ENCODE peak calls at places on chromosomes 16 and 17, in five cellular contexts. B is coronary artery, C is uterus, N is cardiac fibroblast, G is tibial nerve. D is an unnamed sample.

GRCh38 chr16:85210423-85211169 is 98.3 kb upstream of the CIBAR2 start:
- DNase-seq in B (no peak), C (no peak), N (peak), G (no peak), D (no peak)

GRCh38 chr17:8818654-8819330 is 19.6 kb upstream of the MFSD6L start:
- DNase-seq in B (no peak), C (no peak), N (no peak), G (no peak), D (no peak)

GRCh38 chr16:9489823-9490467 is 398.5 kb downstream of the HAPSTR1 start:
- DNase-seq in B (no peak), C (peak), N (no peak), G (no peak), D (no peak)

GRCh38 chr17:42310281-42311156 is 22.2 kb downstream of the STAT5A start:
- DNase-seq in B (no peak), C (peak), N (no peak), G (no peak), D (no peak)

GRCh38 chr16:11674818-11675560 is 6.7 kb downstream of the SNN start:
- DNase-seq in B (no peak), C (peak), N (peak), G (no peak), D (no peak)

GRCh38 chr16:7037491-7037890 is 295.2 kb upstream of the RBFOX1 start:
- DNase-seq in B (no peak), C (no peak), N (no peak), G (no peak), D (no peak)

GRCh38 chr17:4944554-4945175 is 3.7 kb downstream of the PFN1 start:
- DNase-seq in B (no peak), C (no peak), N (no peak), G (no peak), D (no peak)

GRCh38 chr17:5254903-5255521 is 20.4 kb upstream of the SCIMP start:
- DNase-seq in B (no peak), C (no peak), N (no peak), G (no peak), D (no peak)

GRCh38 chr16:52634101-52634500 is 87.2 kb upstream of the TOX3 start:
- DNase-seq in B (no peak), C (no peak), N (no peak), G (no peak), D (no peak)

GRCh38 chr17:27323538-27324212 is 29.8 kb downstream of the WSB1 start:
- DNase-seq in B (peak), C (peak), N (peak), G (peak), D (no peak)

GRCh38 chr16:84826558-84826941 is 6.8 kb downstream of the CRISPLD2 start:
- DNase-seq in B (no peak), C (peak), N (peak), G (no peak), D (no peak)

GRCh38 chr17:77096570-77097214 is 44.1 kb upstream of the SEC14L1 start:
- DNase-seq in B (no peak), C (peak), N (peak), G (no peak), D (no peak)

GRCh38 chr16:84596801-84597517 is 20.9 kb downstream of the COTL1 start:
- DNase-seq in B (no peak), C (no peak), N (no peak), G (no peak), D (no peak)

GRCh38 chr17:74043976-74044375 is 159.5 kb upstream of the RPL38 start:
- DNase-seq in B (no peak), C (no peak), N (no peak), G (no peak), D (no peak)

GRCh38 chr17:40317345-40317873 is 8.4 kb downstream of the RARA start:
- DNase-seq in B (peak), C (peak), N (peak), G (no peak), D (no peak)

GRCh38 chr16:24005577-24005976 is 169.8 kb downstream of the PRKCB start:
- DNase-seq in B (no peak), C (no peak), N (no peak), G (no peak), D (peak)

GRCh38 chr17:40450175-40450574 is 6.9 kb downstream of the IGFBP4 start:
- DNase-seq in B (no peak), C (peak), N (peak), G (no peak), D (no peak)

GRCh38 chr16:63720848-63721247 is 1401.0 kb downstream of the CDH11 start:
- DNase-seq in B (no peak), C (no peak), N (peak), G (no peak), D (no peak)

GRCh38 chr17:46802831-46803230 is 15.7 kb downstream of the WNT3 start:
- DNase-seq in B (no peak), C (no peak), N (no peak), G (no peak), D (no peak)

GRCh38 chr17:48541574-48542113 is 3.3 kb downstream of the HOXB2 start:
- DNase-seq in B (peak), C (peak), N (peak), G (no peak), D (no peak)

GRCh38 chr17:59492091-59492451 is 73.3 kb upstream of the DHX40 start:
- DNase-seq in B (no peak), C (no peak), N (no peak), G (no peak), D (no peak)

GRCh38 chr16:22188267-22188594 is 17.8 kb upstream of the EEF2K start:
- DNase-seq in B (no peak), C (no peak), N (no peak), G (no peak), D (no peak)

GRCh38 chr17:48261297-48261880 is 153.8 kb downstream of the SNX11 start:
- DNase-seq in B (no peak), C (no peak), N (no peak), G (no peak), D (peak)

GRCh38 chr16:50627419-50627818 is 53.7 kb downstream of the SNX20 start:
- DNase-seq in B (no peak), C (peak), N (peak), G (no peak), D (peak)

GRCh38 chr16:27776556-27776955 is 226.6 kb downstream of the KATNIP start:
- DNase-seq in B (no peak), C (no peak), N (no peak), G (no peak), D (no peak)

GRCh38 chr17:79023886-79024771 is at the start of gene C1QTNF1:
- DNase-seq in B (no peak), C (no peak), N (peak), G (peak), D (peak)

GRCh38 chr16:84013787-84014569 is 28.6 kb downstream of the SLC38A8 start:
- DNase-seq in B (no peak), C (no peak), N (peak), G (no peak), D (peak)

GRCh38 chr17:79803997-79804855 is 7.3 kb upstream of the CBX8 start:
- DNase-seq in B (no peak), C (no peak), N (no peak), G (no peak), D (peak)

GRCh38 chr16:20409398-20410152 is at the start of gene ACSM5:
- DNase-seq in B (no peak), C (peak), N (peak), G (peak), D (no peak)

GRCh38 chr16:17827313-17827712 is 356.6 kb upstream of the XYLT1 start:
- DNase-seq in B (no peak), C (no peak), N (peak), G (no peak), D (no peak)

GRCh38 chr17:81090361-81091133 is 55.6 kb downstream of the BAIAP2 start:
- DNase-seq in B (no peak), C (no peak), N (peak), G (peak), D (peak)

GRCh38 chr17:80624864-80625263 is 80.2 kb downstream of the RPTOR start:
- DNase-seq in B (no peak), C (no peak), N (no peak), G (no peak), D (no peak)

GRCh38 chr17:9238340-9239259 is 217.3 kb downstream of the NTN1 start:
- DNase-seq in B (no peak), C (no peak), N (no peak), G (no peak), D (no peak)

GRCh38 chr16:11254913-11255736 is 879 bp downstream of the SOCS1 start:
- DNase-seq in B (no peak), C (peak), N (peak), G (no peak), D (no peak)

DNA sequence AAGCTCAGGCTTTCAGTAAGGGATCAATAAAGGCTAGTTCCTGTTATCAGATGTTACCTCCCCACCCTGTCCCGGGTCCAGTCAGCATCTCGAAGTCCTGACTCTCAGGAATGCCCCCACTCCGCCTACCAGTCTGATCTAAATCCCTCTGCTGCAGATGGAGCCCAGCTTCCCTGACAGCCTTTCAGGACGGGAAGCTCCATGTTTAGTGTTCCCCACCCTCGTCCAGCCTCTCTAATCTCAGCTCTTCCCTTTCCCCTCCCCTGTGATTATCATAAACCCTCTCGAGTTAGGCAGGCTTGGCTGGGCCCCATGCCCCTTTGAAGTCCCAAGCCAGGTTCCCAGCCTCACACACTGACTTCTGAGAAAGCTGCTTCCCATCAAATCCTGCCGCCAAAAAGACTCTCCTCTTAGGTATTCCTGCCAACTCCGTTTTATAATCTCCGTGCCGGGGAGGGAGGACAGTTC is 16.6 kb upstream of the ETV4 start:
- DNase-seq in B (no peak), C (peak), N (no peak), G (no peak), D (no peak)
- H3K4me3 ChIP-seq in B (no peak), C (no peak), N (no peak), G (no peak), D (no peak)

DNA sequence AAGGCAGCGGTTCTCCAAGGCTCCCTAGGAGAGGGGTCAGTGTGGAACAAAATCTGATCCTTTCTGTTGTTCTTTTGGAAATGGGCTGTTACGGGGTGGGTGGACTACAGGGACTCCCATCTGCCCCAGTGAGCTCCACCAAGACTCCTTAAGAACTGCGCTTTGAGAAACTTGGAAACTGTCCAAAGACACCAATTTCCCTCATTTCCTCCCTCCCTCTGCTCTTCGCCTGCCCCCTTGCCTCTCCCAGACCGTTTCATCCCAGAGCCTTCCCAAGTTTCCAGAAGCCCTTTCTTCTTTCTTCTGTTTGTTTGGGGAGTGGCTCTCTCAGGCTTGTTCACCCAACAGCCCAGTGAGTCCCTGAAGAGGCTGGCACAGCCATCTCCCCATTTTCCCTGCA is 205.3 kb downstream of the COPRS start:
- DNase-seq in B (no peak), C (no peak), N (peak), G (no peak), D (no peak)
- H3K4me3 ChIP-seq in B (no peak), C (no peak), N (no peak), G (no peak), D (no peak)

DNA sequence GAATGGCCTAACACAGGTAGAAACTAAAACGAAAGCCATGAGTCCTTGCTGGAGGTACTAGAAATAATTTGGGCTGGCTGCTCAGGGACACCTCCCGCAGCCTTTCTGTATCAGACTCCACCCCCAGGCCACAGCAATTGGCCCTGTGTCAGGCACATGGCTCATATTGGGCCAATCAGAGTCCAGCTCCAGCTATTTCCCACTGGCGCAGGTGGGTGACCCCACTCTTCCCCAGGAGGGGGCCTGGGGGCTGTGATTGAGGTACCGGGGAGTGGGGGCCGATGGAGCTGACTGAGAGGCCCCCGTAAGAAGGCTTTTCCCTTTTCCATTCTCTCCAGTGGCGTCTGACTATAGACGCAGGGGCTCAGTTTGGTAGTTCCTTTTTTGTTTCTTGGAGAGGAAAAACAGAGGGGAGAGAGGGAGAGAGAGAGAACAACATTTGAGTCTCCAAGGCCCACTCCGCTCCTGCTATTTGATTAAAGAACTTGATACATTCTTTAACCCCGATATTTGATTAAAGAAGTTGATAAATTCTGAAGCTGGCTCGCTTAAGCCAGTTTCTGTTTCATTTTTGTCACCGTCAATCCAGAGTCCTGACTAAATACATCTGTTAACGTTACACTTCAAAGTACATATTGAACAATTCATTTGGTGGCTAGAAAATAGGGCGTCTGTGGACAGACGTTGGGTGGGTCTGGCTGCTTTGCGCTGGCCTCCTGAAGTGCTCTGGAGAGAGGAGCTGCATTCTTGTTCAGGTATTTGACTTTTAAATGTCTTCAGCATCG is 26.3 kb downstream of the FOXL1 start:
- DNase-seq in B (no peak), C (no peak), N (no peak), G (no peak), D (no peak)
- H3K4me3 ChIP-seq in B (peak), C (no peak), N (no peak), G (peak), D (no peak)

DNA sequence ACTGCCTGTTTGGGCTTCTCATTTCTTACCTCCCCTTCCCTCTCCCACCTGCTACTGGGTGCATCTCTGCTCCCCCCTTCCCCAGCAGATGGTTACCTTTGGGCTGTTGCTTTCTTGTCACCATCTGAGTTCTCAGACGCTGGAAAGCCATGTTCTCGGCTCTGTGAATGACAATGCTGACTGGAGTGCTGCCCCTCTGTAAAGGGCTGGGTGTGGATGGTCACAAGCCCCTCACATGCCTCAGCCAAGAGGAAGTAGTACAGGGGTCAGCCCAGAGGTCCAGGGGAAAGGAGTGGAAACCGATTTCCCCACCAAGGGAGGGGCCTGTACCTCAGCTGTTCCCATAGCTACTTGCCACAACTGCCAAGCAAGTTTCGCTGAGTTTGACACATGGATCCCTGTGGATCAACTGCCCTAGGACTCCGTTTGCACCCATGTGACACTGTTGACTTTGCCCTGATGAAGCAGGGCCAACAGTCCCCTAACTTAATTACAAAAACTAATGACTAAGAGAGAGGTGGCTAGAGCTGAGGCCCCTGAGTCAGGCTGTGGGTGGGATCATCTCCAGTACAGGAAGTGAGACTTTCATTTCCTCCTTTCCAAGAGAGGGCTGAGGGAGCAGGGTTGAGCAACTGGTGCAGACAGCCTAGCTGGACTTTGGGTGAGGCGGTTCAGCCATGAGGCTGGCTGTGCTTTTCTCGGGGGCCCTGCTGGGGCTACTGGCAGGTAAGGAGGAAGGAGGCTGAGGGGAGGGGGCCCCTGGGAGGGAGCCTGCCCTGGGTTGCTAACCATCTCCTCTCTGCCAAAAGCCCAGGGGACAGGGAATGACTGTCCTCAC is at the start of gene CD68:
- DNase-seq in B (no peak), C (peak), N (peak), G (no peak), D (peak)
- H3K4me3 ChIP-seq in B (peak), C (no peak), N (no peak), G (peak), D (no peak)

DNA sequence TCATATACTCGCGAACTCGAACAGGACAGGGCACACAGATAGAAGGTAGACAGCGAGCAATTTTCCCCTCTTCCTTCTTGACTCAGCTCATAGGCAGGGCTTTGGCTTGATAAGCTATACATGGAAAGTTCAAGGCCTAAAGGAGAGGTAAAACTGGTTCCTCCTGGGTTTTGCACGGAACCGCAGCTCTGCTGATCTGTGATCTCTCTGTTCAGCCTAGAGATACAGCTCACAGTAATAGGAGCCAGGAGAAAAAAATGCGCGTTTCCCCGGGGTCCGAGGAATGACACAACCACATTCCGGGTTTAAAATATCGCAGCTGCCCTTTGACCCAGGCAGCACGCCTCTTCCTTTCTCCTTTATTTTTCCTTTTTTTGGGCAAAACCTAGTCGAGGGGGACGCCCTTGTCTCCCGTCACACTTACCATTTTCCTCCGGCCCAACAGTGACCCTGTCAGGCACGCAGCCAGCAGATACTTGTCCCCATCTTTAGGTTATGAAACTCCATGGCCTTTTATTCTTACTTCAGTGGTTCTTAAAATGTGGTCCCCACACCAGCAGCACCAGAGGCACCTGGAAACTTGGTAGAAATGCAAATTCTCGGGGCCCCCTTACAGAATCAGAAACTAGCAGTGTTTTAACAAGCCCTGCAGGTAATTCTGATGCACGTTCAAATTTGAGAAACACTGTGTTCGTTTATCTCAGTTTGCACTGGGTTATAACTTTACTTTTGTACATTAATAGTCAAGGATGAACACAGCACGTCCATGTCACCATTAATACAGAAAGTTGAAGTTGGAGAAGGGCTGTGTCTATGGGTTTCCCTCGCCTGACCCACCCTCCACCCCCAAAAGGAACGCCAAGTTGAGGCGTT is 1.5 kb upstream of the LASP1 start:
- DNase-seq in B (peak), C (peak), N (peak), G (peak), D (no peak)
- H3K4me3 ChIP-seq in B (peak), C (peak), N (peak), G (peak), D (peak)

GRCh38 chr17:50468120-50469004 is at the start of gene CHAD:
- DNase-seq in B (peak), C (no peak), N (no peak), G (no peak), D (no peak)
- H3K4me3 ChIP-seq in B (peak), C (peak), N (peak), G (peak), D (no peak)

D was measured in Jurkat, Clone E6-1.